ENCODE peak calls at places on chromosomes 5 and 9, in ten cellular contexts. V, S, K, G, N, M, F, Z, T and R are unnamed samples.
A peak's percentile ranks its signal among the peaks of the same experiment; 100 is the strongest.

GRCh38 chr5:154754460-154755360 is 467 bp upstream of the LARP1 start:
- DNase-seq in V (peak; percentile 99), S (peak; percentile 100), K (peak; percentile 99), G (peak; percentile 100), N (peak; percentile 97), M (peak; percentile 98), F (peak; percentile 100), Z (peak; percentile 99), T (peak; percentile 97), R (peak; percentile 99)

GRCh38 chr9:20611751-20612287 is 10.5 kb downstream of the MLLT3 start:
- DNase-seq in V (no peak), S (no peak), K (no peak), G (no peak), N (peak; percentile 76), M (peak; percentile 33), F (peak; percentile 56), Z (peak; percentile 12), T (no peak), R (no peak)

GRCh38 chr5:119570935-119571334 is 58.4 kb upstream of the FAM170A start:
- DNase-seq in V (no peak), S (no peak), K (no peak), G (no peak), N (no peak), M (no peak), F (no peak), Z (no peak), T (no peak), R (no peak)

GRCh38 chr5:51657340-51658240 is 274.3 kb downstream of the ISL1 start:
- DNase-seq in V (no peak), S (no peak), K (no peak), G (no peak), N (no peak), M (no peak), F (no peak), Z (no peak), T (no peak), R (no peak)

GRCh38 chr9:27423919-27424710 is 100.0 kb upstream of the IFNK start:
- DNase-seq in V (no peak), S (no peak), K (no peak), G (no peak), N (no peak), M (no peak), F (no peak), Z (no peak), T (no peak), R (no peak)

GRCh38 chr5:138458353-138458752 is 6.9 kb upstream of the EGR1 start:
- DNase-seq in V (no peak), S (peak; percentile 39), K (no peak), G (no peak), N (no peak), M (no peak), F (no peak), Z (no peak), T (no peak), R (no peak)

GRCh38 chr5:165805756-165806155 is 2300.3 kb downstream of the MAT2B start:
- DNase-seq in V (no peak), S (no peak), K (peak; percentile 5), G (no peak), N (no peak), M (no peak), F (no peak), Z (no peak), T (no peak), R (no peak)

GRCh38 chr9:122122903-122123632 is 30.0 kb upstream of the TTLL11 start:
- DNase-seq in V (peak; percentile 64), S (peak; percentile 70), K (peak; percentile 85), G (peak; percentile 75), N (peak; percentile 41), M (peak; percentile 91), F (peak; percentile 81), Z (peak; percentile 73), T (peak; percentile 56), R (peak; percentile 59)

GRCh38 chr5:164358531-164359259 is 853.3 kb downstream of the MAT2B start:
- DNase-seq in V (no peak), S (no peak), K (no peak), G (no peak), N (no peak), M (no peak), F (no peak), Z (no peak), T (no peak), R (no peak)

GRCh38 chr5:132836852-132837251 is 6.4 kb upstream of the SHROOM1 start:
- DNase-seq in V (no peak), S (no peak), K (no peak), G (no peak), N (no peak), M (no peak), F (no peak), Z (no peak), T (no peak), R (no peak)

GRCh38 chr5:36692791-36693763 is 86.7 kb downstream of the SLC1A3 start:
- DNase-seq in V (peak; percentile 31), S (peak; percentile 57), K (peak; percentile 91), G (peak; percentile 31), N (peak; percentile 54), M (peak; percentile 90), F (peak; percentile 84), Z (peak; percentile 34), T (peak; percentile 59), R (peak; percentile 77)

GRCh38 chr5:132365213-132365612 is 4.3 kb upstream of the SLC22A5 start:
- DNase-seq in V (no peak), S (no peak), K (no peak), G (no peak), N (peak; percentile 73), M (no peak), F (no peak), Z (no peak), T (no peak), R (no peak)

GRCh38 chr5:154118832-154119442 is 71.6 kb upstream of the GALNT10 start:
- DNase-seq in V (peak; percentile 36), S (no peak), K (no peak), G (no peak), N (no peak), M (peak; percentile 35), F (peak; percentile 93), Z (peak; percentile 33), T (no peak), R (no peak)

GRCh38 chr9:118761016-118761790 is 608.0 kb downstream of the BRINP1 start:
- DNase-seq in V (no peak), S (no peak), K (no peak), G (no peak), N (no peak), M (no peak), F (no peak), Z (no peak), T (no peak), R (no peak)

GRCh38 chr5:150457112-150457511 is 7.6 kb upstream of the RPS14 start:
- DNase-seq in V (no peak), S (no peak), K (no peak), G (no peak), N (no peak), M (no peak), F (no peak), Z (peak; percentile 65), T (no peak), R (no peak)

GRCh38 chr5:21159526-21160059 is 1171.6 kb upstream of the CDH18 start:
- DNase-seq in V (no peak), S (no peak), K (no peak), G (no peak), N (no peak), M (no peak), F (no peak), Z (no peak), T (no peak), R (no peak)

GRCh38 chr9:137065336-137065967 is 4.9 kb downstream of the SAPCD2 start:
- DNase-seq in V (no peak), S (no peak), K (no peak), G (no peak), N (no peak), M (no peak), F (no peak), Z (no peak), T (no peak), R (no peak)

GRCh38 chr5:55920784-55921183 is 69.6 kb downstream of the IL31RA start:
- DNase-seq in V (no peak), S (no peak), K (no peak), G (no peak), N (peak; percentile 13), M (no peak), F (peak; percentile 44), Z (no peak), T (no peak), R (no peak)

GRCh38 chr9:86591472-86591871 is 237.3 kb upstream of the TUT7 start:
- DNase-seq in V (no peak), S (no peak), K (no peak), G (no peak), N (no peak), M (peak; percentile 31), F (no peak), Z (no peak), T (no peak), R (no peak)

GRCh38 chr5:116273458-116274242 is 188.8 kb downstream of the COMMD10 start:
- DNase-seq in V (no peak), S (no peak), K (no peak), G (no peak), N (peak; percentile 36), M (peak; percentile 7), F (no peak), Z (no peak), T (no peak), R (no peak)

GRCh38 chr9:72386186-72386585 is 21.2 kb upstream of the ZFAND5 start:
- DNase-seq in V (no peak), S (no peak), K (no peak), G (no peak), N (no peak), M (no peak), F (no peak), Z (no peak), T (no peak), R (no peak)

GRCh38 chr5:141121563-141121962 is at the start of gene PCDHB4:
- DNase-seq in V (no peak), S (peak; percentile 47), K (no peak), G (no peak), N (no peak), M (no peak), F (peak; percentile 65), Z (no peak), T (no peak), R (no peak)

GRCh38 chr5:10903786-10904560 is 142.9 kb upstream of the DAP start:
- DNase-seq in V (no peak), S (no peak), K (no peak), G (no peak), N (no peak), M (no peak), F (no peak), Z (no peak), T (no peak), R (no peak)

GRCh38 chr5:171736976-171737848 is 48.4 kb upstream of the SMIM23 start:
- DNase-seq in V (no peak), S (no peak), K (no peak), G (no peak), N (no peak), M (peak; percentile 49), F (no peak), Z (no peak), T (no peak), R (no peak)

GRCh38 chr9:2093920-2094597 is 78.9 kb downstream of the SMARCA2 start:
- DNase-seq in V (no peak), S (no peak), K (no peak), G (no peak), N (peak; percentile 70), M (peak; percentile 58), F (peak; percentile 1), Z (no peak), T (no peak), R (no peak)

GRCh38 chr5:53376853-53377252 is 103.6 kb upstream of the FST start:
- DNase-seq in V (no peak), S (no peak), K (no peak), G (no peak), N (no peak), M (no peak), F (no peak), Z (no peak), T (no peak), R (no peak)

GRCh38 chr9:85900504-85901201 is 40.3 kb upstream of the NAA35 start:
- DNase-seq in V (no peak), S (no peak), K (peak; percentile 23), G (peak; percentile 29), N (peak; percentile 21), M (peak; percentile 50), F (peak; percentile 37), Z (peak; percentile 5), T (no peak), R (peak; percentile 51)

GRCh38 chr9:134391319-134392231 is 65.3 kb downstream of the RXRA start:
- DNase-seq in V (no peak), S (no peak), K (no peak), G (peak; percentile 65), N (no peak), M (no peak), F (no peak), Z (no peak), T (peak; percentile 62), R (no peak)